ENCODE peak calls at places on chromosomes 12 and 14, in nine cellular contexts. O, Q, N, T, I, X, A, P and L are unnamed samples.

GRCh38 chr14:54929556-54929955 is 26.9 kb upstream of the GCH1 start:
- DNase-seq in O (no peak), Q (no peak), N (no peak), T (no peak), I (no peak), X (no peak), A (no peak), P (no peak), L (no peak)

GRCh38 chr14:100823488-100823887 is 2.4 kb upstream of the MEG3 start:
- DNase-seq in O (no peak), Q (no peak), N (no peak), T (no peak), I (no peak), X (no peak), A (no peak), P (peak), L (no peak)

GRCh38 chr14:85300119-85300518 is 229.8 kb upstream of the FLRT2 start:
- DNase-seq in O (no peak), Q (no peak), N (no peak), T (no peak), I (no peak), X (no peak), A (no peak), P (no peak), L (no peak)

GRCh38 chr12:116423053-116423452 is 136.1 kb upstream of the MAP1LC3B2 start:
- DNase-seq in O (no peak), Q (no peak), N (no peak), T (no peak), I (no peak), X (no peak), A (no peak), P (peak), L (no peak)

GRCh38 chr12:111014547-111014946 is 94.2 kb upstream of the MYL2 start:
- DNase-seq in O (no peak), Q (no peak), N (no peak), T (no peak), I (no peak), X (no peak), A (no peak), P (no peak), L (no peak)

GRCh38 chr12:19431407-19432308 is 7.6 kb upstream of the AEBP2 start:
- DNase-seq in O (peak), Q (no peak), N (peak), T (peak), I (no peak), X (no peak), A (no peak), P (peak), L (no peak)

GRCh38 chr12:24436667-24437066 is 487.2 kb upstream of the SOX5 start:
- DNase-seq in O (no peak), Q (no peak), N (no peak), T (no peak), I (no peak), X (no peak), A (no peak), P (no peak), L (no peak)

GRCh38 chr12:74334770-74335169 is 202.9 kb upstream of the ATXN7L3B start:
- DNase-seq in O (no peak), Q (no peak), N (peak), T (no peak), I (no peak), X (no peak), A (no peak), P (peak), L (no peak)

GRCh38 chr12:118980407-118981014 is 830 bp upstream of the SRRM4 start:
- DNase-seq in O (no peak), Q (no peak), N (no peak), T (no peak), I (no peak), X (peak), A (no peak), P (no peak), L (no peak)

GRCh38 chr12:89183985-89184435 is 168.3 kb downstream of the DUSP6 start:
- DNase-seq in O (no peak), Q (no peak), N (peak), T (no peak), I (peak), X (no peak), A (no peak), P (peak), L (no peak)

GRCh38 chr12:50820177-50820576 is 22.5 kb upstream of the TMPRSS12 start:
- DNase-seq in O (no peak), Q (no peak), N (no peak), T (no peak), I (no peak), X (no peak), A (no peak), P (no peak), L (no peak)

GRCh38 chr14:100239200-100239839 is 376 bp downstream of the YY1 start:
- DNase-seq in O (peak), Q (no peak), N (no peak), T (peak), I (peak), X (no peak), A (no peak), P (no peak), L (no peak)

GRCh38 chr14:75223664-75224154 is 47.3 kb upstream of the TMED10 start:
- DNase-seq in O (no peak), Q (no peak), N (no peak), T (no peak), I (no peak), X (peak), A (no peak), P (peak), L (peak)

GRCh38 chr12:108457734-108458361 is 57.2 kb upstream of the FICD start:
- DNase-seq in O (no peak), Q (no peak), N (no peak), T (no peak), I (no peak), X (no peak), A (no peak), P (no peak), L (no peak)

GRCh38 chr12:90250766-90251165 is 542.1 kb upstream of the ATP2B1 start:
- DNase-seq in O (no peak), Q (no peak), N (no peak), T (no peak), I (peak), X (no peak), A (no peak), P (no peak), L (peak)

GRCh38 chr14:84003316-84003715 is 1526.6 kb upstream of the FLRT2 start:
- DNase-seq in O (no peak), Q (no peak), N (no peak), T (no peak), I (no peak), X (no peak), A (no peak), P (no peak), L (no peak)

GRCh38 chr14:61502459-61503093 is 181.2 kb downstream of the PRKCH start:
- DNase-seq in O (peak), Q (no peak), N (no peak), T (no peak), I (no peak), X (no peak), A (no peak), P (no peak), L (no peak)

GRCh38 chr12:130953783-130954543 is at the start of gene ADGRD1:
- DNase-seq in O (no peak), Q (no peak), N (no peak), T (no peak), I (peak), X (peak), A (no peak), P (peak), L (peak)

GRCh38 chr14:74663884-74664283 is 49.0 kb downstream of the AREL1 start:
- DNase-seq in O (no peak), Q (no peak), N (no peak), T (no peak), I (no peak), X (no peak), A (no peak), P (peak), L (peak)

GRCh38 chr12:109377139-109377685 is 29.5 kb downstream of the MYO1H start:
- DNase-seq in O (no peak), Q (no peak), N (no peak), T (no peak), I (no peak), X (peak), A (no peak), P (no peak), L (no peak)

GRCh38 chr12:50151047-50151687 is 16.0 kb downstream of the CERS5 start:
- DNase-seq in O (no peak), Q (no peak), N (no peak), T (no peak), I (no peak), X (no peak), A (no peak), P (peak), L (no peak)